ENCODE peak calls at places on chromosome 17, in five cellular contexts. One of them, this sample, is unnamed.
A peak's percentile ranks its signal among the peaks of the same experiment; 100 is the strongest.

GRCh38 chr17:53749178-53749577 is 73.5 kb upstream of the KIF2B start:
- DNase-seq in effector CD4-positive, alpha-beta T cell: no peak
- DNase-seq in stimulated activated CD4-positive, alpha-beta T cell treated with anti-CD3 and anti-CD28 coated beads, Interleukin-1b, Interleukin-23, amount 100 ng/mL, for 24 hours: no peak
- DNase-seq in neuronal stem cell: no peak
- DNase-seq in T-helper 2 cell: no peak
- DNase-seq in this sample: no peak

GRCh38 chr17:44442806-44443205 is 53.4 kb upstream of the ITGA2B start:
- DNase-seq in effector CD4-positive, alpha-beta T cell: no peak
- DNase-seq in stimulated activated CD4-positive, alpha-beta T cell treated with anti-CD3 and anti-CD28 coated beads, Interleukin-1b, Interleukin-23, amount 100 ng/mL, for 24 hours: no peak
- DNase-seq in neuronal stem cell: no peak
- DNase-seq in T-helper 2 cell: no peak
- DNase-seq in this sample: no peak

GRCh38 chr17:64448665-64449512 is at the start of gene MILR1:
- DNase-seq in effector CD4-positive, alpha-beta T cell: no peak
- DNase-seq in stimulated activated CD4-positive, alpha-beta T cell treated with anti-CD3 and anti-CD28 coated beads, Interleukin-1b, Interleukin-23, amount 100 ng/mL, for 24 hours: no peak
- DNase-seq in neuronal stem cell: no peak
- DNase-seq in T-helper 2 cell: no peak
- DNase-seq in this sample: no peak

GRCh38 chr17:1896243-1897163 is 66.7 kb downstream of the RPA1 start:
- DNase-seq in effector CD4-positive, alpha-beta T cell: no peak
- DNase-seq in stimulated activated CD4-positive, alpha-beta T cell treated with anti-CD3 and anti-CD28 coated beads, Interleukin-1b, Interleukin-23, amount 100 ng/mL, for 24 hours: no peak
- DNase-seq in neuronal stem cell: no peak
- DNase-seq in T-helper 2 cell: no peak
- DNase-seq in this sample: no peak

GRCh38 chr17:68375566-68375965 is 81.7 kb downstream of the WIPI1 start:
- DNase-seq in effector CD4-positive, alpha-beta T cell: no peak
- DNase-seq in stimulated activated CD4-positive, alpha-beta T cell treated with anti-CD3 and anti-CD28 coated beads, Interleukin-1b, Interleukin-23, amount 100 ng/mL, for 24 hours: no peak
- DNase-seq in neuronal stem cell: no peak
- DNase-seq in T-helper 2 cell: no peak
- DNase-seq in this sample: no peak

GRCh38 chr17:74008196-74008595 is 195.3 kb upstream of the RPL38 start:
- DNase-seq in effector CD4-positive, alpha-beta T cell: no peak
- DNase-seq in stimulated activated CD4-positive, alpha-beta T cell treated with anti-CD3 and anti-CD28 coated beads, Interleukin-1b, Interleukin-23, amount 100 ng/mL, for 24 hours: no peak
- DNase-seq in neuronal stem cell: no peak
- DNase-seq in T-helper 2 cell: no peak
- DNase-seq in this sample: no peak

GRCh38 chr17:40580140-40580539 is 14.9 kb upstream of the CCR7 start:
- DNase-seq in effector CD4-positive, alpha-beta T cell: no peak
- DNase-seq in stimulated activated CD4-positive, alpha-beta T cell treated with anti-CD3 and anti-CD28 coated beads, Interleukin-1b, Interleukin-23, amount 100 ng/mL, for 24 hours: no peak
- DNase-seq in neuronal stem cell: no peak
- DNase-seq in T-helper 2 cell: no peak
- DNase-seq in this sample: no peak

GRCh38 chr17:61285483-61286320 is 113.9 kb upstream of the TBX2 start:
- DNase-seq in effector CD4-positive, alpha-beta T cell: no peak
- DNase-seq in stimulated activated CD4-positive, alpha-beta T cell treated with anti-CD3 and anti-CD28 coated beads, Interleukin-1b, Interleukin-23, amount 100 ng/mL, for 24 hours: no peak
- DNase-seq in neuronal stem cell: no peak
- DNase-seq in T-helper 2 cell: no peak
- DNase-seq in this sample: no peak

GRCh38 chr17:79985951-79986391 is 49.7 kb downstream of the TBC1D16 start:
- DNase-seq in effector CD4-positive, alpha-beta T cell: no peak
- DNase-seq in stimulated activated CD4-positive, alpha-beta T cell treated with anti-CD3 and anti-CD28 coated beads, Interleukin-1b, Interleukin-23, amount 100 ng/mL, for 24 hours: no peak
- DNase-seq in neuronal stem cell: no peak
- DNase-seq in T-helper 2 cell: no peak
- DNase-seq in this sample: no peak

GRCh38 chr17:41254861-41255260 is 323 bp upstream of the KRTAP9-9 start:
- DNase-seq in effector CD4-positive, alpha-beta T cell: no peak
- DNase-seq in stimulated activated CD4-positive, alpha-beta T cell treated with anti-CD3 and anti-CD28 coated beads, Interleukin-1b, Interleukin-23, amount 100 ng/mL, for 24 hours: no peak
- DNase-seq in neuronal stem cell: no peak
- DNase-seq in T-helper 2 cell: no peak
- DNase-seq in this sample: no peak

GRCh38 chr17:43574348-43574747 is 28.2 kb upstream of the ETV4 start:
- DNase-seq in effector CD4-positive, alpha-beta T cell: no peak
- DNase-seq in stimulated activated CD4-positive, alpha-beta T cell treated with anti-CD3 and anti-CD28 coated beads, Interleukin-1b, Interleukin-23, amount 100 ng/mL, for 24 hours: no peak
- DNase-seq in neuronal stem cell: no peak
- DNase-seq in T-helper 2 cell: no peak
- DNase-seq in this sample: no peak

GRCh38 chr17:58263773-58264172 is 17.0 kb downstream of the MPO start:
- DNase-seq in effector CD4-positive, alpha-beta T cell: no peak
- DNase-seq in stimulated activated CD4-positive, alpha-beta T cell treated with anti-CD3 and anti-CD28 coated beads, Interleukin-1b, Interleukin-23, amount 100 ng/mL, for 24 hours: no peak
- DNase-seq in neuronal stem cell: no peak
- DNase-seq in T-helper 2 cell: no peak
- DNase-seq in this sample: no peak

GRCh38 chr17:968812-969766 is 10.5 kb downstream of the NXN start:
- DNase-seq in effector CD4-positive, alpha-beta T cell: no peak
- DNase-seq in stimulated activated CD4-positive, alpha-beta T cell treated with anti-CD3 and anti-CD28 coated beads, Interleukin-1b, Interleukin-23, amount 100 ng/mL, for 24 hours: no peak
- DNase-seq in neuronal stem cell: no peak
- DNase-seq in T-helper 2 cell: no peak
- DNase-seq in this sample: no peak

GRCh38 chr17:79945591-79946255 is 89.9 kb downstream of the TBC1D16 start:
- DNase-seq in effector CD4-positive, alpha-beta T cell: no peak
- DNase-seq in stimulated activated CD4-positive, alpha-beta T cell treated with anti-CD3 and anti-CD28 coated beads, Interleukin-1b, Interleukin-23, amount 100 ng/mL, for 24 hours: no peak
- DNase-seq in neuronal stem cell: no peak
- DNase-seq in T-helper 2 cell: no peak
- DNase-seq in this sample: no peak

GRCh38 chr17:70848785-70849184 is 679.5 kb downstream of the KCNJ2 start:
- DNase-seq in effector CD4-positive, alpha-beta T cell: no peak
- DNase-seq in stimulated activated CD4-positive, alpha-beta T cell treated with anti-CD3 and anti-CD28 coated beads, Interleukin-1b, Interleukin-23, amount 100 ng/mL, for 24 hours: no peak
- DNase-seq in neuronal stem cell: no peak
- DNase-seq in T-helper 2 cell: no peak
- DNase-seq in this sample: no peak

GRCh38 chr17:51000835-51001638 is 119.6 kb downstream of the SPAG9 start:
- DNase-seq in effector CD4-positive, alpha-beta T cell: peak; percentile 21
- DNase-seq in stimulated activated CD4-positive, alpha-beta T cell treated with anti-CD3 and anti-CD28 coated beads, Interleukin-1b, Interleukin-23, amount 100 ng/mL, for 24 hours: no peak
- DNase-seq in neuronal stem cell: peak; percentile 33
- DNase-seq in T-helper 2 cell: peak; percentile 39
- DNase-seq in this sample: no peak

GRCh38 chr17:77579131-77579530 is 379.4 kb upstream of the TNRC6C start:
- DNase-seq in effector CD4-positive, alpha-beta T cell: no peak
- DNase-seq in stimulated activated CD4-positive, alpha-beta T cell treated with anti-CD3 and anti-CD28 coated beads, Interleukin-1b, Interleukin-23, amount 100 ng/mL, for 24 hours: no peak
- DNase-seq in neuronal stem cell: no peak
- DNase-seq in T-helper 2 cell: no peak
- DNase-seq in this sample: no peak

GRCh38 chr17:1186923-1187771 is 7.4 kb upstream of the ABR start:
- DNase-seq in effector CD4-positive, alpha-beta T cell: peak; percentile 63
- DNase-seq in stimulated activated CD4-positive, alpha-beta T cell treated with anti-CD3 and anti-CD28 coated beads, Interleukin-1b, Interleukin-23, amount 100 ng/mL, for 24 hours: peak; percentile 57
- DNase-seq in neuronal stem cell: peak; percentile 84
- DNase-seq in T-helper 2 cell: peak; percentile 60
- DNase-seq in this sample: peak; percentile 49

This sample was measured in effector memory CD4-positive, alpha-beta T cell.